ENCODE peak calls at places on chromosome 7, in five cellular contexts. E is cardiac muscle cell, X is left ventricle myocardium inferior, O is body of pancreas, Z is transverse colon. T is an unnamed sample. For H3K4me1, the result is how much of the 10 kb centered on the place peaks cover.

GRCh38 chr7:7793249-7793648 is 74.8 kb upstream of the RPA3 start:
- DNase-seq in E (no peak), X (no peak), O (no peak), Z (no peak), T (no peak)

GRCh38 chr7:95874541-95875265 is 102.3 kb downstream of the DYNC1I1 start:
- DNase-seq in E (no peak), Z (no peak), O (no peak), X (no peak), T (no peak)

GRCh38 chr7:142711722-142712616 is 37.3 kb upstream of the PRSS1 start:
- DNase-seq in O (peak), Z (no peak), X (no peak), E (peak), T (no peak)

GRCh38 chr7:46162582-46162981 is 241.5 kb upstream of the IGFBP3 start:
- DNase-seq in Z (no peak), E (peak), O (no peak), X (no peak), T (no peak)

GRCh38 chr7:94434031-94434430 is 39.3 kb downstream of the COL1A2 start:
- DNase-seq in O (no peak), E (no peak), Z (no peak), X (no peak), T (no peak)

GRCh38 chr7:101953248-101953819 is 135.9 kb downstream of the CUX1 start:
- DNase-seq in Z (no peak), X (no peak), E (peak), O (no peak), T (peak)

GRCh38 chr7:12757443-12757842 is 70.0 kb downstream of the ARL4A start:
- DNase-seq in Z (no peak), X (no peak), E (no peak), O (no peak), T (no peak)

GRCh38 chr7:4928445-4928844 is 30.5 kb downstream of the MMD2 start:
- DNase-seq in X (no peak), O (no peak), E (no peak), Z (no peak), T (no peak)

GRCh38 chr7:67309764-67310548 is 313.3 kb downstream of the TYW1 start:
- DNase-seq in E (no peak), O (no peak), X (no peak), Z (no peak), T (no peak)

GRCh38 chr7:22124906-22125305 is 179.2 kb upstream of the CDCA7L start:
- DNase-seq in Z (no peak), O (no peak), X (no peak), E (no peak), T (no peak)
- H3K4me1 ChIP-seq in Z (under half), O (under half), X (half or more), E (under half), T (under half)

GRCh38 chr7:74575083-74575803 is 82.3 kb upstream of the GTF2I start:
- DNase-seq in O (no peak), X (no peak), E (no peak), Z (peak), T (no peak)
- TF ChIP-seq CTCF in O (no peak), X (no peak), E (no peak), Z (no peak), T (no peak)

GRCh38 chr7:139630643-139631519 is 107.4 kb downstream of the CLEC2L start:
- DNase-seq in O (peak), E (no peak), Z (no peak), X (no peak), T (no peak)

GRCh38 chr7:139631520-139632031 is 108.1 kb downstream of the CLEC2L start:
- DNase-seq in E (no peak), Z (no peak), O (no peak), X (no peak), T (no peak)

GRCh38 chr7:139634087-139634486 is 110.6 kb downstream of the CLEC2L start:
- DNase-seq in O (no peak), Z (no peak), E (no peak), X (no peak), T (no peak)

GRCh38 chr7:139626817-139627216 is 103.3 kb downstream of the CLEC2L start:
- DNase-seq in E (no peak), O (peak), Z (no peak), X (no peak), T (no peak)

DNA sequence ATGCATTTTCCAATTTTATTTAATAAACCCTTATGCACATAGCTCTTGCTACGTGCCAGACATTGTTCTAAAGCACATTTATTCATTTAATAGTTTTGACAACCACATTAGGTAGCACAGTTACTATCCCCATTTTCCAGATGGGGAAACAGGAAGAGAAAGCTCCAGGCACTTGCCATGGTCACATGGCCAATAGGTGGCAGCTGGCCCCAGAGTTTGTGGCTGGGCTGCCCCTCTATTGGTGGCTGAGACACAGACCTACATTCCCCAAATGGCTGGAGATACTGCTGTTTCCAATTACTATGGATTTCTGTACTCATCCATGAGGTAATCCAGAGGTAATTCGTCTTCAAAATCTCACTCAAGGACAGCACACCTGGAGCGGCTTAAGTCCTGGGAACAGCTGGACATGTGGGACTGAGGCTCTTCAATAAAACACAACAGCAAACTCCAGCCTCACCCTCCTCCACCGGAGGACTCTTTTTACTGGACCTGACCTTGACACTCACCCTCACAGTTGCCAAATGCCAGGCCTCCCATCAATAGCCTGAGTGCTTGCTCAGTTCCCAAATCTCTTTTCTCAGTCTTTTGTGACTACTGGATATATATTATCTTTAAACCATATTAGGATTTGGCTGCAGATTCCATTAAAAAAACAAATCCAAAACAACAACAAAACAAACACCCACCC is 106.1 kb downstream of the CLEC2L start:
- DNase-seq in E (no peak), Z (no peak), X (no peak), O (peak), T (no peak)
- H3K4me1 ChIP-seq in E (under half), Z (under half), X (under half), O (under half), T (under half)

GRCh38 chr7:145478551-145478950 is 638.0 kb upstream of the CNTNAP2 start:
- DNase-seq in Z (no peak), O (no peak), X (no peak), E (peak), T (no peak)
- TF ChIP-seq CTCF in Z (no peak), O (no peak), X (no peak), E (no peak), T (no peak)

GRCh38 chr7:133936074-133936473 is 191.1 kb upstream of the LRGUK start:
- DNase-seq in Z (no peak), O (no peak), X (no peak), E (no peak), T (no peak)
- H3K4me1 ChIP-seq in Z (under half), O (under half), X (under half), E (under half), T (under half)

GRCh38 chr7:155521007-155521742 is 25.2 kb downstream of the CNPY1 start:
- DNase-seq in Z (no peak), X (no peak), E (no peak), O (no peak), T (no peak)

GRCh38 chr7:155521743-155522398 is 24.5 kb downstream of the CNPY1 start:
- DNase-seq in E (no peak), X (no peak), Z (no peak), O (no peak), T (no peak)

GRCh38 chr7:155523168-155523675 is 23.1 kb downstream of the CNPY1 start:
- DNase-seq in O (no peak), X (no peak), Z (no peak), E (no peak), T (no peak)

GRCh38 chr7:155526225-155526624 is 20.1 kb downstream of the CNPY1 start:
- DNase-seq in Z (no peak), E (no peak), X (no peak), O (no peak), T (no peak)

DNA sequence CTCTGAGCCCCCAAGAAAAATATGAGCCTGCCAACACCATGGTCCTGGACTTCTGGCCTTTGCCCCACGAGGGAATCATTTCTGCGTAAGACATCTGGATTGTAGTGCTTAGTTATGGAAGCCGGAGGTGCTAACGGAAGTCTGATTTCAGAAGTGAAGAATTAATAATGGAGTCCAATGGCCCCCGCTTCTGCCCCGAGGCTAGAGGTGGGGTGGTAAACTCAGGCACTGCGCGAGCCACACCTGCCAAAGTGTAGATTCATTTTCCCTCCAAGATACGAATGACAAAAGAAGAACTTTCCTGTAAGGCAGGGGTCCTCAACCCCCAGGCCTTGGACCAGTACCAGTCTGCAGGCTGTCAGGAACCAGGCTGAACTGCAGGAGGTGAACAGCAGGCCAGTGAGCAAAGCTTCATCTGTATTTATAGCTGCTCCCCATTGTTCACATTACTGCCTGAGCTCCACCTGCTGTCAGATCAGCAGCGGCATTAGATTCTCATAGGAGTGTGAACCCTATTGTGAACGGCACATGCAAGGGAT is 22.3 kb downstream of the CNPY1 start:
- DNase-seq in Z (no peak), O (no peak), X (no peak), E (no peak), T (no peak)
- TF ChIP-seq CTCF in Z (no peak), O (no peak), X (peak), E (no peak), T (no peak)

GRCh38 chr7:127628445-127628844 is 10.5 kb upstream of the PAX4 start:
- DNase-seq in E (peak), X (no peak), O (no peak), Z (no peak), T (no peak)
- H3K4me1 ChIP-seq in E (under half), X (under half), O (under half), Z (under half), T (under half)

DNA sequence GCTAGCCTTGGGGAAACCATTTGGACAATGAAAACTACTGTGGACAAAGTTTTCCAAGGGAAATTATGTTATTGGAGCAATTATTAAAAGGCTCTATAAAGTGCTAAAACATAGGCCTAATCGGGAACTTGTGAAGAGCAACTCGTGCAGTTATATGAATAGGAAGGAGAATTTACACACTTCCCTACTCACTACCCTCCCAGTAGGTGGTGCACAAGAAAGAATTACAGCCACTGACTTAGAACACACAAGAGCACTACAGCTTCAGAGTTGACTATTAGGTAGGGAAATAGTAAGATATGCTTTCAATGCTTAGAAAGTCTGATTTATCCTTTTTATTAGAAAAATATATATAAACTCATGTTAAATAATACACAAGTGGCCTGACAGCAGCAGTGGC is 47.2 kb downstream of the GSAP start:
- DNase-seq in O (no peak), Z (no peak), X (no peak), E (peak), T (no peak)
- TF ChIP-seq CTCF in O (no peak), Z (no peak), X (no peak), E (peak), T (no peak)

GRCh38 chr7:151759591-151760042 is 117.3 kb downstream of the PRKAG2 start:
- DNase-seq in E (peak), O (peak), X (peak), Z (peak), T (peak)
- H3K4me1 ChIP-seq in E (under half), O (under half), X (under half), Z (under half), T (under half)

T was measured in ovary.